ENCODE peak calls at places on chromosomes 2 and 18, in ten cellular contexts. L is nephron progenitor cell; H is GM04504; N is neural crest cell; G is activated T-cell treated with anti-CD3 and anti-CD28 coated beads for 1 hour; X is foreskin fibroblast; D is NCI-H460; W is NK-92 treated with Interleukin-12 subunit alpha and Interleukin-12 subunit beta, amount 100 ng/mL, for 24 hours; U is epithelial cell of esophagus; R is Karpas-422. K is an unnamed sample.

GRCh38 chr2:118856330-118856977 is 9.0 kb upstream of the EN1 start:
- DNase-seq in L (no peak), H (no peak), N (no peak), G (no peak), X (no peak), D (no peak), W (no peak), U (no peak), R (no peak), K (no peak)

GRCh38 chr18:26655010-26655613 is 106.8 kb upstream of the KCTD1 start:
- DNase-seq in L (no peak), H (no peak), N (peak), G (no peak), X (peak), D (no peak), W (no peak), U (no peak), R (no peak), K (no peak)

GRCh38 chr2:127047716-127048617 is 59.0 kb downstream of the BIN1 start:
- DNase-seq in L (no peak), H (no peak), N (no peak), G (no peak), X (no peak), D (no peak), W (no peak), U (no peak), R (no peak), K (no peak)

GRCh38 chr18:68219867-68220266 is 495.0 kb downstream of the TMX3 start:
- DNase-seq in L (no peak), H (no peak), N (no peak), G (no peak), X (peak), D (no peak), W (no peak), U (no peak), R (no peak), K (no peak)

GRCh38 chr2:225052703-225053102 is 10.4 kb upstream of the DOCK10 start:
- DNase-seq in L (no peak), H (no peak), N (no peak), G (no peak), X (no peak), D (no peak), W (peak), U (no peak), R (no peak), K (no peak)

GRCh38 chr18:77059294-77059916 is 73.2 kb downstream of the MBP start:
- DNase-seq in L (peak), H (no peak), N (peak), G (no peak), X (peak), D (peak), W (no peak), U (peak), R (peak), K (no peak)

GRCh38 chr2:45860136-45861106 is 208.9 kb downstream of the PRKCE start:
- DNase-seq in L (peak), H (no peak), N (peak), G (no peak), X (peak), D (no peak), W (no peak), U (no peak), R (peak), K (no peak)

GRCh38 chr2:232365621-232366321 is 12.8 kb upstream of the ALPP start:
- DNase-seq in L (peak), H (no peak), N (peak), G (no peak), X (peak), D (peak), W (no peak), U (peak), R (peak), K (no peak)

GRCh38 chr2:112156152-112156986 is 18.2 kb downstream of the FBLN7 start:
- DNase-seq in L (no peak), H (peak), N (no peak), G (no peak), X (peak), D (no peak), W (no peak), U (peak), R (no peak), K (peak)

GRCh38 chr2:213122730-213123129 is 28.7 kb downstream of the IKZF2 start:
- DNase-seq in L (no peak), H (no peak), N (no peak), G (no peak), X (peak), D (no peak), W (no peak), U (peak), R (no peak), K (no peak)

GRCh38 chr2:190636362-190636761 is 12.5 kb upstream of the NAB1 start:
- DNase-seq in L (no peak), H (peak), N (no peak), G (no peak), X (peak), D (peak), W (no peak), U (peak), R (no peak), K (no peak)

GRCh38 chr2:113847144-113847543 is 42.7 kb upstream of the ACTR3 start:
- DNase-seq in L (no peak), H (peak), N (no peak), G (no peak), X (peak), D (no peak), W (no peak), U (peak), R (no peak), K (no peak)

GRCh38 chr2:222900354-222900753 is 39.5 kb downstream of the ACSL3 start:
- DNase-seq in L (no peak), H (no peak), N (no peak), G (no peak), X (peak), D (no peak), W (no peak), U (peak), R (no peak), K (no peak)

GRCh38 chr2:121721926-121722325 is 14.7 kb downstream of the NIFK start:
- DNase-seq in L (no peak), H (peak), N (no peak), G (no peak), X (peak), D (no peak), W (no peak), U (peak), R (no peak), K (no peak)

GRCh38 chr2:196991061-196991460 is 64.6 kb upstream of the PGAP1 start:
- DNase-seq in L (no peak), H (no peak), N (no peak), G (no peak), X (no peak), D (no peak), W (no peak), U (no peak), R (no peak), K (no peak)

GRCh38 chr2:210997373-210997772 is 441.0 kb downstream of the CPS1 start:
- DNase-seq in L (no peak), H (no peak), N (no peak), G (no peak), X (no peak), D (no peak), W (no peak), U (peak), R (no peak), K (no peak)

GRCh38 chr2:239883326-239884050 is 141.7 kb downstream of the NDUFA10 start:
- DNase-seq in L (no peak), H (no peak), N (no peak), G (no peak), X (no peak), D (no peak), W (no peak), U (no peak), R (peak), K (no peak)

GRCh38 chr2:28683100-28683706 is 68.4 kb upstream of the PPP1CB start:
- DNase-seq in L (no peak), H (peak), N (no peak), G (no peak), X (peak), D (no peak), W (no peak), U (peak), R (no peak), K (no peak)

GRCh38 chr18:48422947-48423378 is 13.8 kb upstream of the ZBTB7C start:
- DNase-seq in L (peak), H (no peak), N (no peak), G (no peak), X (no peak), D (no peak), W (no peak), U (no peak), R (no peak), K (no peak)

GRCh38 chr2:237883951-237884392 is 24.5 kb downstream of the RAMP1 start:
- DNase-seq in L (no peak), H (no peak), N (no peak), G (no peak), X (no peak), D (no peak), W (no peak), U (no peak), R (no peak), K (no peak)

GRCh38 chr2:70789304-70790078 is 952 bp downstream of the FIGLA start:
- DNase-seq in L (peak), H (peak), N (peak), G (peak), X (peak), D (peak), W (no peak), U (peak), R (peak), K (peak)

GRCh38 chr18:54960197-54960596 is 936 bp upstream of the CCDC68 start:
- DNase-seq in L (no peak), H (no peak), N (no peak), G (no peak), X (no peak), D (no peak), W (no peak), U (no peak), R (no peak), K (no peak)

GRCh38 chr2:99680946-99681345 is 191.1 kb upstream of the REV1 start:
- DNase-seq in L (no peak), H (peak), N (no peak), G (no peak), X (peak), D (no peak), W (no peak), U (no peak), R (no peak), K (no peak)

GRCh38 chr2:65024149-65024829 is 31.9 kb upstream of the CEP68 start:
- DNase-seq in L (no peak), H (peak), N (no peak), G (no peak), X (peak), D (peak), W (no peak), U (peak), R (no peak), K (no peak)